ENCODE peak calls at places on chromosome 15, in five cellular contexts. N is stomach, H is pancreas, J is omental fat pad, I is H9. M is an unnamed sample.

GRCh38 chr15:29670266-29670665 is 152.0 kb downstream of the TJP1 start:
- DNase-seq in N (no peak), H (no peak), J (no peak), I (no peak), M (no peak)

GRCh38 chr15:32803631-32804030 is 85.8 kb downstream of the GREM1 start:
- DNase-seq in N (no peak), H (no peak), J (no peak), I (no peak), M (no peak)

GRCh38 chr15:70093481-70094309 is 4.0 kb downstream of the TLE3 start:
- DNase-seq in N (peak), H (peak), J (no peak), I (peak), M (no peak)

GRCh38 chr15:91186892-91187644 is 87.0 kb downstream of the SV2B start:
- DNase-seq in N (no peak), H (peak), J (no peak), I (no peak), M (no peak)

GRCh38 chr15:99452728-99453643 is 112.8 kb upstream of the MEF2A start:
- DNase-seq in N (peak), H (no peak), J (no peak), I (no peak), M (no peak)

GRCh38 chr15:100710213-100710612 is 107.8 kb downstream of the ASB7 start:
- DNase-seq in N (no peak), H (no peak), J (no peak), I (no peak), M (no peak)

GRCh38 chr15:77753238-77753873 is 120.6 kb upstream of the LINGO1 start:
- DNase-seq in N (no peak), H (no peak), J (no peak), I (peak), M (peak)

GRCh38 chr15:82021992-82022391 is 23.8 kb downstream of the MEX3B start:
- DNase-seq in N (no peak), H (no peak), J (no peak), I (no peak), M (no peak)

GRCh38 chr15:39283531-39283930 is 297.3 kb upstream of the THBS1 start:
- DNase-seq in N (no peak), H (no peak), J (no peak), I (no peak), M (no peak)

GRCh38 chr15:55768670-55769185 is 25.8 kb upstream of the PRTG start:
- DNase-seq in N (no peak), H (no peak), J (no peak), I (no peak), M (no peak)

GRCh38 chr15:69081310-69082004 is 67.0 kb downstream of the NOX5 start:
- DNase-seq in N (no peak), H (peak), J (no peak), I (peak), M (no peak)

GRCh38 chr15:40929730-40930429 is 740 bp downstream of the DLL4 start:
- DNase-seq in N (peak), H (peak), J (no peak), I (no peak), M (no peak)

GRCh38 chr15:35393403-35393802 is 152.6 kb downstream of the DPH6 start:
- DNase-seq in N (no peak), H (no peak), J (no peak), I (no peak), M (no peak)

GRCh38 chr15:48795901-48796300 is 15.0 kb downstream of the CEP152 start:
- DNase-seq in N (no peak), H (no peak), J (no peak), I (no peak), M (no peak)

GRCh38 chr15:55248895-55249294 is 40.7 kb downstream of the RAB27A start:
- DNase-seq in N (no peak), H (no peak), J (no peak), I (no peak), M (no peak)

GRCh38 chr15:51229907-51230328 is 108.5 kb downstream of the CYP19A1 start:
- DNase-seq in N (no peak), H (no peak), J (no peak), I (no peak), M (no peak)

GRCh38 chr15:72836676-72837325 is 53.2 kb upstream of the ADPGK start:
- DNase-seq in N (no peak), H (no peak), J (no peak), I (no peak), M (no peak)
- TF ChIP-seq CTCF in N (no peak), H (no peak), J (no peak), I (no peak), M (no peak)

GRCh38 chr15:44801797-44802196 is 65.5 kb downstream of the TRIM69 start:
- DNase-seq in N (no peak), H (no peak), J (no peak), I (no peak), M (no peak)

GRCh38 chr15:44801368-44801767 is 65.0 kb downstream of the TRIM69 start:
- DNase-seq in N (no peak), H (no peak), J (no peak), I (no peak), M (no peak)

GRCh38 chr15:44796508-44796907 is 60.2 kb downstream of the TRIM69 start:
- DNase-seq in N (no peak), H (no peak), J (no peak), I (no peak), M (no peak)

GRCh38 chr15:44802336-44802735 is 66.0 kb downstream of the TRIM69 start:
- DNase-seq in N (no peak), H (no peak), J (no peak), I (no peak), M (no peak)

GRCh38 chr15:44798815-44799214 is 62.5 kb downstream of the TRIM69 start:
- DNase-seq in N (no peak), H (no peak), J (no peak), I (no peak), M (no peak)
- TF ChIP-seq CTCF in N (no peak), H (no peak), J (no peak), I (peak), M (no peak)

GRCh38 chr15:67179411-67179995 is 75.0 kb downstream of the AAGAB start:
- DNase-seq in N (no peak), H (no peak), J (no peak), I (no peak), M (no peak)

GRCh38 chr15:67178569-67179210 is 75.8 kb downstream of the AAGAB start:
- DNase-seq in N (no peak), H (no peak), J (no peak), I (no peak), M (peak)

GRCh38 chr15:67181221-67181639 is 73.2 kb downstream of the AAGAB start:
- DNase-seq in N (no peak), H (no peak), J (no peak), I (peak), M (no peak)

GRCh38 chr15:67180035-67180434 is 74.4 kb downstream of the AAGAB start:
- DNase-seq in N (no peak), H (no peak), J (no peak), I (peak), M (no peak)

GRCh38 chr15:67180514-67181191 is 73.8 kb downstream of the AAGAB start:
- DNase-seq in N (no peak), H (no peak), J (no peak), I (peak), M (no peak)
- TF ChIP-seq CTCF in N (no peak), H (no peak), J (no peak), I (peak), M (no peak)

GRCh38 chr15:61530769-61531168 is 301.7 kb upstream of the RORA start:
- DNase-seq in N (no peak), H (no peak), J (no peak), I (peak), M (no peak)
- TF ChIP-seq CTCF in N (no peak), H (no peak), J (no peak), I (peak), M (no peak)

GRCh38 chr15:68078365-68078764 is 24.2 kb downstream of the PIAS1 start:
- DNase-seq in N (no peak), H (no peak), J (no peak), I (no peak), M (no peak)
- TF ChIP-seq CTCF in N (no peak), H (no peak), J (no peak), I (no peak), M (no peak)

DNA sequence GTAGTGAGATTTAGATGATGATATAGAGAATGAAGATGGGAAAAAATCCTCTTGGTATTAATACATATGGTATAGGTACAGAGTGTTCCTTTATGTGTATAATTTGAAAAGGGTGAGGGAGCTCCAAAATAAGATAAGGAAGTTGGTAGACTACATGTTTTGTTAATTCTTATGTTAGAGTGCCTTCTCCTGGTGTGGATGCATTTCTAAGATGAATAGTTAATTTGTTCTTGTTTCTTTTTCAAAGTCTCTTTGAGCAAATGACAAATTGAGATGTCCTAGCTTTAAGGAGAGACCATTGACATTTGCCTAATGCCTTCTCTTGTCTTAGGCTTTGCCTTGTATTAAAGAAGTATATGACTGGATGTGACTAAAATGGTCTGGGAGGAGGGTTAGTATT is 34.1 kb downstream of the AKAP13 start:
- DNase-seq in N (no peak), H (no peak), J (no peak), I (no peak), M (no peak)
- TF ChIP-seq CTCF in N (no peak), H (no peak), J (no peak), I (no peak), M (no peak)

GRCh38 chr15:46277994-46278885 is 643.4 kb downstream of the SQOR start:
- DNase-seq in N (no peak), H (no peak), J (no peak), I (no peak), M (no peak)

GRCh38 chr15:46275701-46276100 is 640.9 kb downstream of the SQOR start:
- DNase-seq in N (no peak), H (no peak), J (no peak), I (no peak), M (no peak)

GRCh38 chr15:46277451-46277850 is 642.6 kb downstream of the SQOR start:
- DNase-seq in N (no peak), H (no peak), J (no peak), I (no peak), M (no peak)

GRCh38 chr15:46280753-46281521 is 646.1 kb downstream of the SQOR start:
- DNase-seq in N (peak), H (no peak), J (no peak), I (peak), M (no peak)
- TF ChIP-seq CTCF in N (no peak), H (no peak), J (no peak), I (peak), M (no peak)

GRCh38 chr15:66685638-66686150 is 16.3 kb upstream of the SMAD6 start:
- DNase-seq in N (no peak), H (no peak), J (no peak), I (no peak), M (no peak)
- TF ChIP-seq CTCF in N (no peak), H (no peak), J (no peak), I (peak), M (peak)

GRCh38 chr15:89795996-89796395 is 18.7 kb downstream of the ANPEP start:
- DNase-seq in N (no peak), H (peak), J (no peak), I (no peak), M (no peak)

GRCh38 chr15:89794627-89795241 is 18.6 kb downstream of the MESP2 start:
- DNase-seq in N (no peak), H (peak), J (no peak), I (no peak), M (no peak)

GRCh38 chr15:89799925-89800500 is 14.6 kb downstream of the ANPEP start:
- DNase-seq in N (no peak), H (no peak), J (no peak), I (no peak), M (no peak)

GRCh38 chr15:89799011-89799924 is 15.4 kb downstream of the ANPEP start:
- DNase-seq in N (no peak), H (peak), J (no peak), I (no peak), M (no peak)

DNA sequence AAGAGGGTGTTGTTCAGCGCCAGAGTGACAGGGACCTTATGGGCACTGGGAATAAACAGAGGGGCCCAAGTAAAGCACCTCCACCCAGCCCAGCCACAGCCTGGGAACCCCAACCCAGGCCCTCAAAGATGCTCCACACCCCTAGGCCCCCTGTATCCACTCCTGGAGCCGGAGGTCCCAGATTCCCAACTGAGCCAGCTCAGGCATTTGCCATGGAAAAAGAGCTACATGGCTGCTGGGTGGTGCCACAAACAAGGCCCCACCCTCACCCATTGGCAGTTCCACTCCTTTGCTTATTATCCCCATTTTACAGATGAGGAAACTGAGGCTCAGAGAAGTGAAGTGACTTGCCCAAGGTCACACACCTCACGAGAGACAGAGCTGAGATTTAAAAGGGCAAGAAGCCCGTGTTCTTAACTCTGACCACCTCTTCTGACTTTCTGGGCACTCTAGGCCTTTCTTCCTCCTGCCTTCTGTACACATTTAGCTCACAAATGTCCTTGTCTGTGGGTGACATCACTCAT is 16.9 kb downstream of the ANPEP start:
- DNase-seq in N (no peak), H (peak), J (no peak), I (no peak), M (no peak)
- TF ChIP-seq CTCF in N (no peak), H (no peak), J (no peak), I (no peak), M (no peak)

M was measured in mesothelial cell of epicardium.